ENCODE peak calls at places on chromosomes 12 and 14, in seven cellular contexts. One of them, this sample, is unnamed.

GRCh38 chr12:54173066-54173726 is 15.6 kb downstream of the SMUG1 start:
- DNase-seq in IMR-90: no peak
- DNase-seq in neuronal stem cell: no peak
- DNase-seq in H9: peak
- DNase-seq in mesendoderm: no peak
- DNase-seq in trophoblast cell: peak
- DNase-seq in H1: peak
- DNase-seq in this sample: peak

GRCh38 chr12:20270557-20270956 is 97.8 kb upstream of the PDE3A start:
- DNase-seq in IMR-90: no peak
- DNase-seq in neuronal stem cell: no peak
- DNase-seq in H9: no peak
- DNase-seq in mesendoderm: no peak
- DNase-seq in trophoblast cell: no peak
- DNase-seq in H1: no peak
- DNase-seq in this sample: no peak

GRCh38 chr12:89349814-89350213 is 2.5 kb downstream of the DUSP6 start:
- DNase-seq in IMR-90: peak
- DNase-seq in neuronal stem cell: no peak
- DNase-seq in H9: peak
- DNase-seq in mesendoderm: peak
- DNase-seq in trophoblast cell: no peak
- DNase-seq in H1: no peak
- DNase-seq in this sample: peak

GRCh38 chr12:98939350-98939749 is 294.3 kb downstream of the APAF1 start:
- DNase-seq in IMR-90: peak
- DNase-seq in neuronal stem cell: peak
- DNase-seq in H9: no peak
- DNase-seq in mesendoderm: peak
- DNase-seq in trophoblast cell: peak
- DNase-seq in H1: no peak
- DNase-seq in this sample: peak

GRCh38 chr14:54627325-54627717 is 60.4 kb downstream of the SAMD4A start:
- DNase-seq in IMR-90: no peak
- DNase-seq in neuronal stem cell: no peak
- DNase-seq in H9: no peak
- DNase-seq in mesendoderm: peak
- DNase-seq in trophoblast cell: no peak
- DNase-seq in H1: no peak
- DNase-seq in this sample: no peak

GRCh38 chr14:61477845-61478438 is 156.6 kb downstream of the PRKCH start:
- DNase-seq in IMR-90: peak
- DNase-seq in neuronal stem cell: no peak
- DNase-seq in H9: no peak
- DNase-seq in mesendoderm: no peak
- DNase-seq in trophoblast cell: no peak
- DNase-seq in H1: no peak
- DNase-seq in this sample: peak

GRCh38 chr12:111777345-111778045 is 10.8 kb downstream of the ALDH2 start:
- DNase-seq in IMR-90: no peak
- DNase-seq in neuronal stem cell: no peak
- DNase-seq in H9: no peak
- DNase-seq in mesendoderm: no peak
- DNase-seq in trophoblast cell: no peak
- DNase-seq in H1: no peak
- DNase-seq in this sample: no peak

GRCh38 chr12:124222368-124223245 is 72.3 kb upstream of the RFLNA start:
- DNase-seq in IMR-90: no peak
- DNase-seq in neuronal stem cell: no peak
- DNase-seq in H9: no peak
- DNase-seq in mesendoderm: no peak
- DNase-seq in trophoblast cell: no peak
- DNase-seq in H1: no peak
- DNase-seq in this sample: no peak

GRCh38 chr14:75016815-75017214 is 14.1 kb downstream of the EIF2B2 start:
- DNase-seq in IMR-90: no peak
- DNase-seq in neuronal stem cell: no peak
- DNase-seq in H9: no peak
- DNase-seq in mesendoderm: no peak
- DNase-seq in trophoblast cell: peak
- DNase-seq in H1: no peak
- DNase-seq in this sample: no peak

GRCh38 chr14:105864651-105865265 is 338.4 kb downstream of the TMEM121 start:
- DNase-seq in IMR-90: no peak
- DNase-seq in neuronal stem cell: no peak
- DNase-seq in H9: no peak
- DNase-seq in mesendoderm: no peak
- DNase-seq in trophoblast cell: no peak
- DNase-seq in H1: no peak
- DNase-seq in this sample: no peak

GRCh38 chr12:92414383-92415065 is 268.9 kb upstream of the BTG1 start:
- DNase-seq in IMR-90: peak
- DNase-seq in neuronal stem cell: no peak
- DNase-seq in H9: no peak
- DNase-seq in mesendoderm: no peak
- DNase-seq in trophoblast cell: no peak
- DNase-seq in H1: no peak
- DNase-seq in this sample: peak

GRCh38 chr14:77053046-77053841 is 24.7 kb upstream of the IRF2BPL start:
- DNase-seq in IMR-90: peak
- DNase-seq in neuronal stem cell: peak
- DNase-seq in H9: peak
- DNase-seq in mesendoderm: peak
- DNase-seq in trophoblast cell: peak
- DNase-seq in H1: peak
- DNase-seq in this sample: peak

GRCh38 chr12:1619599-1619998 is 9.4 kb upstream of the WNT5B start:
- DNase-seq in IMR-90: no peak
- DNase-seq in neuronal stem cell: no peak
- DNase-seq in H9: no peak
- DNase-seq in mesendoderm: no peak
- DNase-seq in trophoblast cell: no peak
- DNase-seq in H1: no peak
- DNase-seq in this sample: no peak

GRCh38 chr12:38601970-38602369 is 285.4 kb downstream of the ALG10B start:
- DNase-seq in IMR-90: no peak
- DNase-seq in neuronal stem cell: no peak
- DNase-seq in H9: no peak
- DNase-seq in mesendoderm: no peak
- DNase-seq in trophoblast cell: no peak
- DNase-seq in H1: no peak
- DNase-seq in this sample: no peak

GRCh38 chr12:69028941-69029729 is 96.2 kb upstream of the CPM start:
- DNase-seq in IMR-90: no peak
- DNase-seq in neuronal stem cell: no peak
- DNase-seq in H9: no peak
- DNase-seq in mesendoderm: no peak
- DNase-seq in trophoblast cell: peak
- DNase-seq in H1: no peak
- DNase-seq in this sample: no peak

GRCh38 chr12:24615967-24616411 is 332.9 kb downstream of the BCAT1 start:
- DNase-seq in IMR-90: peak
- DNase-seq in neuronal stem cell: no peak
- DNase-seq in H9: no peak
- DNase-seq in mesendoderm: peak
- DNase-seq in trophoblast cell: peak
- DNase-seq in H1: no peak
- DNase-seq in this sample: peak

GRCh38 chr14:89327771-89328212 is 89.2 kb downstream of the FOXN3 start:
- DNase-seq in IMR-90: peak
- DNase-seq in neuronal stem cell: no peak
- DNase-seq in H9: no peak
- DNase-seq in mesendoderm: no peak
- DNase-seq in trophoblast cell: no peak
- DNase-seq in H1: no peak
- DNase-seq in this sample: peak

GRCh38 chr12:122820838-122821271 is 14.4 kb upstream of the HIP1R start:
- DNase-seq in IMR-90: no peak
- DNase-seq in neuronal stem cell: no peak
- DNase-seq in H9: no peak
- DNase-seq in mesendoderm: no peak
- DNase-seq in trophoblast cell: no peak
- DNase-seq in H1: no peak
- DNase-seq in this sample: no peak

GRCh38 chr12:46386877-46387629 is 14.5 kb upstream of the SLC38A2 start:
- DNase-seq in IMR-90: peak
- DNase-seq in neuronal stem cell: no peak
- DNase-seq in H9: peak
- DNase-seq in mesendoderm: peak
- DNase-seq in trophoblast cell: peak
- DNase-seq in H1: no peak
- DNase-seq in this sample: peak

GRCh38 chr14:79584679-79585078 is 626.6 kb downstream of the DIO2 start:
- DNase-seq in IMR-90: peak
- DNase-seq in neuronal stem cell: no peak
- DNase-seq in H9: no peak
- DNase-seq in mesendoderm: peak
- DNase-seq in trophoblast cell: peak
- DNase-seq in H1: no peak
- DNase-seq in this sample: peak

GRCh38 chr12:77231548-77231947 is 166.2 kb upstream of the E2F7 start:
- DNase-seq in IMR-90: peak
- DNase-seq in neuronal stem cell: no peak
- DNase-seq in H9: no peak
- DNase-seq in mesendoderm: no peak
- DNase-seq in trophoblast cell: no peak
- DNase-seq in H1: no peak
- DNase-seq in this sample: peak

GRCh38 chr14:105846312-105846711 is 319.9 kb downstream of the TMEM121 start:
- DNase-seq in IMR-90: no peak
- DNase-seq in neuronal stem cell: no peak
- DNase-seq in H9: no peak
- DNase-seq in mesendoderm: no peak
- DNase-seq in trophoblast cell: no peak
- DNase-seq in H1: no peak
- DNase-seq in this sample: no peak

GRCh38 chr14:20412422-20412821 is 879 bp downstream of the TEP1 start:
- DNase-seq in IMR-90: no peak
- DNase-seq in neuronal stem cell: no peak
- DNase-seq in H9: no peak
- DNase-seq in mesendoderm: no peak
- DNase-seq in trophoblast cell: peak
- DNase-seq in H1: no peak
- DNase-seq in this sample: peak

GRCh38 chr14:89442280-89442679 is 25.2 kb upstream of the FOXN3 start:
- DNase-seq in IMR-90: no peak
- DNase-seq in neuronal stem cell: no peak
- DNase-seq in H9: no peak
- DNase-seq in mesendoderm: no peak
- DNase-seq in trophoblast cell: no peak
- DNase-seq in H1: no peak
- DNase-seq in this sample: no peak

GRCh38 chr14:33165144-33165925 is 226.7 kb downstream of the NPAS3 start:
- DNase-seq in IMR-90: no peak
- DNase-seq in neuronal stem cell: peak
- DNase-seq in H9: no peak
- DNase-seq in mesendoderm: peak
- DNase-seq in trophoblast cell: peak
- DNase-seq in H1: no peak
- DNase-seq in this sample: peak

GRCh38 chr14:102234331-102235264 is 70.4 kb downstream of the MOK start:
- DNase-seq in IMR-90: no peak
- DNase-seq in neuronal stem cell: no peak
- DNase-seq in H9: no peak
- DNase-seq in mesendoderm: no peak
- DNase-seq in trophoblast cell: no peak
- DNase-seq in H1: no peak
- DNase-seq in this sample: no peak

GRCh38 chr12:57836442-57837375 is 9.8 kb downstream of the CTDSP2 start:
- DNase-seq in IMR-90: peak
- DNase-seq in neuronal stem cell: no peak
- DNase-seq in H9: peak
- DNase-seq in mesendoderm: peak
- DNase-seq in trophoblast cell: no peak
- DNase-seq in H1: no peak
- DNase-seq in this sample: peak

GRCh38 chr12:70292017-70292776 is 49.0 kb downstream of the CNOT2 start:
- DNase-seq in IMR-90: no peak
- DNase-seq in neuronal stem cell: no peak
- DNase-seq in H9: no peak
- DNase-seq in mesendoderm: peak
- DNase-seq in trophoblast cell: peak
- DNase-seq in H1: no peak
- DNase-seq in this sample: no peak
- H2AK5ac ChIP-seq in IMR-90: no peak
- H2AK5ac ChIP-seq in neuronal stem cell: no peak
- H2AK5ac ChIP-seq in H9: no peak
- H2AK5ac ChIP-seq in mesendoderm: no peak
- H2AK5ac ChIP-seq in trophoblast cell: no peak
- H2AK5ac ChIP-seq in H1: no peak
- H2AK5ac ChIP-seq in this sample: no peak

GRCh38 chr12:56252649-56253048 is 5.5 kb downstream of the ANKRD52 start:
- DNase-seq in IMR-90: no peak
- DNase-seq in neuronal stem cell: no peak
- DNase-seq in H9: no peak
- DNase-seq in mesendoderm: no peak
- DNase-seq in trophoblast cell: no peak
- DNase-seq in H1: no peak
- DNase-seq in this sample: no peak
- H2AK5ac ChIP-seq in IMR-90: no peak
- H2AK5ac ChIP-seq in neuronal stem cell: no peak
- H2AK5ac ChIP-seq in H9: no peak
- H2AK5ac ChIP-seq in mesendoderm: no peak
- H2AK5ac ChIP-seq in trophoblast cell: no peak
- H2AK5ac ChIP-seq in H1: no peak
- H2AK5ac ChIP-seq in this sample: no peak

GRCh38 chr12:82025462-82025861 is 266.3 kb upstream of the PPFIA2 start:
- DNase-seq in IMR-90: no peak
- DNase-seq in neuronal stem cell: no peak
- DNase-seq in H9: no peak
- DNase-seq in mesendoderm: no peak
- DNase-seq in trophoblast cell: no peak
- DNase-seq in H1: no peak
- DNase-seq in this sample: no peak
- H2AK5ac ChIP-seq in IMR-90: no peak
- H2AK5ac ChIP-seq in neuronal stem cell: no peak
- H2AK5ac ChIP-seq in H9: no peak
- H2AK5ac ChIP-seq in mesendoderm: no peak
- H2AK5ac ChIP-seq in trophoblast cell: no peak
- H2AK5ac ChIP-seq in H1: no peak
- H2AK5ac ChIP-seq in this sample: no peak

DNA sequence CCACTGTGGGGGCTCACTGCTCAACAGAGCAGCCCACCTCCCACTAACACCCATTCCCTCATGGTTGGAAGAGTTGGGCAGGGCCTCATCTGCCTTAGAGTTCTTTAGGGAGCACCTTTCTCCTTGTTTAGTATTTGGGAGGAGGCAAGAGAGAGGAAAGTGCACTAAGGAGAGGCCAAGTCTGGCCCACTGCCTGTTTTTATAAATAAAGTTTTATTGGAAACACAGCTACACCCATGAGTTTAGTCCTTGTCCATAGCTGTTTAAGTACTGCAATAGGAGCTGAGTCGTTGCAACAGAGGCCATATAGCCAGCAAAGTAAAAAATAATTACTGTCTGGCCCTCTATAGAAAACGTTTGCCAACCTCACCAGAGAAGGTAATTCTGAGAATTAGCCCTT is 63.9 kb downstream of the C14orf132 start:
- DNase-seq in IMR-90: no peak
- DNase-seq in neuronal stem cell: no peak
- DNase-seq in H9: no peak
- DNase-seq in mesendoderm: no peak
- DNase-seq in trophoblast cell: no peak
- DNase-seq in H1: no peak
- DNase-seq in this sample: no peak
- H2AK5ac ChIP-seq in IMR-90: peak
- H2AK5ac ChIP-seq in neuronal stem cell: no peak
- H2AK5ac ChIP-seq in H9: no peak
- H2AK5ac ChIP-seq in mesendoderm: no peak
- H2AK5ac ChIP-seq in trophoblast cell: peak
- H2AK5ac ChIP-seq in H1: no peak
- H2AK5ac ChIP-seq in this sample: peak

This sample was measured in mesenchymal stem cell.